ENCODE peak calls at places on chromosomes 7 and 10, in six cellular contexts. K, E, Z, R, O and H are unnamed samples.

GRCh38 chr10:78424721-78425120 is 391.1 kb downstream of the RPS24 start:
- DNase-seq in K (no peak), E (no peak), Z (no peak), R (peak; percentile 70), O (no peak), H (no peak)

GRCh38 chr7:157927313-157927925 is 590.6 kb downstream of the DNAJB6 start:
- DNase-seq in K (no peak), E (no peak), Z (no peak), R (peak; percentile 26), O (no peak), H (no peak)

GRCh38 chr10:70925377-70926214 is 37.2 kb upstream of the PCBD1 start:
- DNase-seq in K (no peak), E (no peak), Z (peak; percentile 26), R (peak; percentile 90), O (peak; percentile 51), H (no peak)

GRCh38 chr10:3995302-3996210 is 210.5 kb upstream of the KLF6 start:
- DNase-seq in K (peak; percentile 64), E (no peak), Z (no peak), R (no peak), O (no peak), H (peak; percentile 57)

GRCh38 chr10:17607603-17608332 is 9.4 kb downstream of the HACD1 start:
- DNase-seq in K (peak; percentile 51), E (no peak), Z (no peak), R (peak; percentile 45), O (peak; percentile 30), H (no peak)

GRCh38 chr7:111092406-111093160 is 1.7 kb downstream of the LRRN3 start:
- DNase-seq in K (no peak), E (no peak), Z (no peak), R (no peak), O (no peak), H (no peak)

GRCh38 chr10:100792544-100792943 is 47.2 kb downstream of the PAX2 start:
- DNase-seq in K (no peak), E (no peak), Z (no peak), R (no peak), O (no peak), H (no peak)

GRCh38 chr7:132618956-132619305 is 42.7 kb upstream of the PLXNA4 start:
- DNase-seq in K (peak; percentile 15), E (no peak), Z (no peak), R (no peak), O (no peak), H (peak; percentile 12)

GRCh38 chr7:1229334-1229935 is 3.2 kb upstream of the UNCX start:
- DNase-seq in K (no peak), E (no peak), Z (no peak), R (peak; percentile 75), O (no peak), H (no peak)

GRCh38 chr10:12588091-12588850 is 238.9 kb downstream of the CAMK1D start:
- DNase-seq in K (no peak), E (no peak), Z (no peak), R (no peak), O (no peak), H (no peak)

GRCh38 chr7:30330134-30331111 is 46.0 kb downstream of the ZNRF2 start:
- DNase-seq in K (no peak), E (no peak), Z (no peak), R (no peak), O (no peak), H (no peak)

GRCh38 chr7:93931655-93932054 is 10.1 kb downstream of the GNG11 start:
- DNase-seq in K (no peak), E (no peak), Z (no peak), R (no peak), O (no peak), H (no peak)

GRCh38 chr10:8520382-8520781 is 465.9 kb downstream of the GATA3 start:
- DNase-seq in K (no peak), E (no peak), Z (no peak), R (no peak), O (no peak), H (no peak)

GRCh38 chr7:122307228-122307619 is 2.7 kb upstream of the FEZF1 start:
- DNase-seq in K (no peak), E (no peak), Z (no peak), R (peak; percentile 83), O (no peak), H (no peak)

DNA sequence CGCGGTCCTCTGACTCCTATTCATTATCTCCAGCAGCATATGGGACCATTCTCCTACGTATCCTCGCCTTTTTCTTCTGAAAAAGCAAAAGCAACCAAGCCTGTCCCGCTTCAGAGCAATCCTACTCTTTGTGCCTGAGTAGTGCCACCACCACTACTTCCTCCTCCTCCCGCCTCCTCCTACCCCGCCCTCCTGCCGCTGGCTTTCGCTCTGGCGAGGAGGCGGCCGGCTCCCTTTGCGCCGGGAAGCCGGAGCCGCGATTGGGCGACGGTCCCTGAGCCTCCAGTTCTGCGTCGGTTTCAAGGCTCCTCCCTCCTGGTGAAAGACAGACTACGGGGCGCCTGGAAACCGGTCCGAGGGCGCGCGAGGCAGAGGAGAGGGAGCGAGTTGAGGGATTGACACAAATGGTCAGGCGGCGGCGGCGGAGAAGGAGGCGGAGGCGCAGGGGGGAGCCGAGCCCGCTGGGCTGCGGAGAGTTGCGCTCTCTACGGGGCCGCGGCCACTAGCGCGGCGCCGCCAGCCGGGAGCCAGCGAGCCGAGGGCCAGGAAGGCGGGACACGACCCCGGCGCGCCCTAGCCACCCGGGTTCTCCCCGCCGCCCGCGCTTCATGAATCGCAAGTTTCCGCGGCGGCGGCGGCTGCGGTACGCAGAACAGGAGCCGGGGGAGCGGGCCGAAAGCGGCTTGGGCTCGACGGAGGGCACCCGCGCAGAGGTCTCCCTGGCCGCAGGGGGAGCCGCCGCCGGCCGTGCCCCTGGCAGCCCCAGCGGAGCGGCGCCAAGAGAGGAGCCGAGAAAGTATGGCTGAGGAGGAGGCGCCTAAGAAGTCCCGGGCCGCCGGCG is at the start of gene FZD1:
- DNase-seq in K (peak; percentile 97), E (peak; percentile 98), Z (no peak), R (peak; percentile 98), O (peak; percentile 95), H (peak; percentile 93)
- TF ChIP-seq CTCF in K (no peak), E (no peak), Z (no peak), R (peak; percentile 41), O (peak; percentile 54), H (peak; percentile 9)

GRCh38 chr7:140260767-140261486 is 84.1 kb upstream of the KDM7A start:
- DNase-seq in K (no peak), E (no peak), Z (no peak), R (no peak), O (no peak), H (no peak)
- H3K4me3 ChIP-seq in K (no peak overlapping the region), E (no peak overlapping the region), Z (no peak overlapping the region), R (no peak overlapping the region), O (no peak overlapping the region), H (no peak overlapping the region)

DNA sequence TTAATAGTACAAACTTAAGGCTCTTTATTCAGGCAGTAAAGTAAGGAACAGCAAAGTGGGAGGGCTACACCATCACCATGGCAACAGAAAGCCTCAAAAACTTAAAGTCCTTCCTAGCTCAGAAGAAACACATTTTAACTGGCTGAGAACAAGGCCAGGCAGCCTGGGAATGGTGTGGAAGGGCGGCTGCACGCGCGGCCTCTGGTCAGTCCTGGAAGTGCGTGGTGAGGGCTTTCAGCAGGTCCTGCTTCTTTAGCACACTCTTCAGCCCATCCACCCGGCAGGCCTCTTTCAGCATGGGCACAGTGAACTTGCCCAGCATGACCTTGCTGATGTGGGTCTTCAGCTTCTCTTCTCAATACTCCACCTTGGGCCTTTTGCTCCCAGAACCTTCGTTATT is 133.0 kb downstream of the CYP26A1 start:
- DNase-seq in K (no peak), E (no peak), Z (no peak), R (peak; percentile 88), O (no peak), H (no peak)
- TF ChIP-seq CTCF in K (peak; percentile 15), E (no peak), Z (no peak), R (peak; percentile 54), O (no peak), H (no peak)

DNA sequence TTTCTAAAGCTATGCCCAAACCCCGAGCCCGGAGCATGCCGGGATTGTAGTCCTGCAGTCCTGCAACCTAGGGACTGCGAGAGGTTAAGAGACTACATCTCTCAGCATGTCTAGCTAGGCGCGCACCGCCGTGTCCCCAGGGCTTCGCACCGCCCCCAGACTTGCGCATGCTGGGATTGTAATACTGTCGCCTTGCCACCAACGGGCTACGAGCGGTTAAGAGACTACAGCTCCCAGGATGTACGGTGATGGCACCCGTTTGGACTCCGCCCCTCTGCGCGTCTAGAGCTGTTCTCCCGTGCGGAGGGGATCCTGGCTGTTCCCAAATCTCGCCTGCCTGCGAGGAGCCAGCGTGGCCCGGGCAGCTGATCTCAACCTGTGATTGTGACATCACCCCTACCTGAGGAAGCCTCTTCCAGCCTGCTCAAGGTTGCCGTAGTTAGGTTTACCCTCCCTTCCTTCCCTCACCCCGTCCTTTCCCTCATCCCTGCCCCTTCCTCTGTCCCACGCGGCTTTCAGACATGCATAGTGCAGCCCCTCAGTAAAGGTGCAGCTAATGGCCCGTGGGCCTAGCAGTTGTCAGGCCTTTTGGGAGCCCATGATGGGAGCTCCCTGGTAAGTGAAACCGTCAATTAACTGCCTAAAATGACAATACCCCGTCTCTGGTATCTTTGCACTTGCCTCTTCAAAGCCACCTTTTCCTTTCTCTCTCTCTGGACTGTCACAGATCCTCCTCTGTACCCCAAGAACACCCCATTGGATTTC is 6.3 kb upstream of the ZNF736 start:
- DNase-seq in K (peak; percentile 73), E (peak; percentile 96), Z (peak; percentile 88), R (no peak), O (peak; percentile 82), H (no peak)
- H3K4me3 ChIP-seq in K (peak overlapping the region; percentile 62), E (peak overlapping the region; percentile 52), Z (peak overlapping the region; percentile 80), R (peak overlapping the region; percentile 78), O (peak overlapping the region; percentile 50), H (peak overlapping the region; percentile 63)

DNA sequence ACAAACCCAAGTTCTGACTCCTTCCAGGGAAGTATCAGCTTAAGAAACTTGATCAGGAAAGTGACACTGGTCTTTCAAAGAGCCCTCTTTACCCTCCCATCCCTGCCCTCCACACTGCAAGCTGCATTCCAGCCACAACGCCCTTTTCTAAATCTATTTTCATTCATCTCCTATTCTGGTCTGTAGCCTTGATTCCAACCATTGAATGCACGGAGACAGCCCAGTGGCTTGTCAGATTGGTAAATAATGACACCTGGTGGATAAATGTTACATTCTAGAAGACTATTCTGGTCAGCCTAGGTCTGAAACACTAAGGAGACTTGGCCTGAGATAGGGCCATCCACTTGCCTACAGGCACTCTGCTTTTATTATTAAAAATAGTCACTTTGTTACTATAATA is 20.9 kb downstream of the MORN4 start:
- DNase-seq in K (peak; percentile 53), E (no peak), Z (no peak), R (peak; percentile 72), O (peak; percentile 17), H (no peak)
- TF ChIP-seq CTCF in K (peak; percentile 48), E (peak; percentile 56), Z (no peak), R (peak; percentile 62), O (peak; percentile 63), H (peak; percentile 20)

GRCh38 chr7:98571006-98571405 is 46.1 kb upstream of the NPTX2 start:
- DNase-seq in K (no peak), E (no peak), Z (no peak), R (no peak), O (no peak), H (no peak)
- H3K4me3 ChIP-seq in K (no peak overlapping the region), E (no peak overlapping the region), Z (no peak overlapping the region), R (no peak overlapping the region), O (no peak overlapping the region), H (no peak overlapping the region)